ENCODE peak calls at places on chromosomes 1 and 21, in five cellular contexts. T, Y, R, A and C are unnamed samples.

GRCh38 chr1:92965003-92965402 is 3.7 kb upstream of the DIPK1A start:
- DNase-seq in T (no peak), Y (no peak), A (no peak), R (no peak), C (no peak)

GRCh38 chr1:170285027-170285426 is 139.3 kb downstream of the NTMT2 start:
- DNase-seq in Y (no peak), T (no peak), R (no peak), A (no peak), C (no peak)

GRCh38 chr1:224668991-224669390 is 52.9 kb downstream of the CNIH3 start:
- DNase-seq in Y (no peak), T (no peak), R (no peak), A (peak), C (no peak)

GRCh38 chr1:236159704-236160539 is 17.6 kb downstream of the GPR137B start:
- DNase-seq in Y (no peak), T (no peak), A (no peak), R (no peak), C (no peak)

GRCh38 chr1:219323426-219323825 is 149.7 kb downstream of the LYPLAL1 start:
- DNase-seq in R (no peak), A (peak), Y (no peak), T (no peak), C (no peak)

GRCh38 chr1:177794316-177794991 is 175.4 kb downstream of the SEC16B start:
- DNase-seq in R (peak), T (no peak), Y (no peak), A (no peak), C (no peak)

GRCh38 chr1:27233677-27234053 is 767 bp upstream of the WDTC1 start:
- DNase-seq in A (no peak), T (no peak), Y (no peak), R (no peak), C (no peak)

GRCh38 chr1:199084293-199084692 is 445.5 kb downstream of the PTPRC start:
- DNase-seq in Y (no peak), R (no peak), A (peak), T (no peak), C (peak)

GRCh38 chr1:165426745-165427144 is 18.2 kb downstream of the RXRG start:
- DNase-seq in A (no peak), R (no peak), T (no peak), Y (no peak), C (no peak)

GRCh38 chr1:116794804-116795481 is 40.7 kb downstream of the CD2 start:
- DNase-seq in T (no peak), Y (no peak), A (no peak), R (no peak), C (no peak)

GRCh38 chr1:6082430-6082971 is 36.8 kb downstream of the KCNAB2 start:
- DNase-seq in T (no peak), Y (peak), A (peak), R (no peak), C (no peak)

GRCh38 chr1:6081901-6082300 is 36.2 kb downstream of the KCNAB2 start:
- DNase-seq in A (no peak), T (no peak), R (no peak), Y (no peak), C (no peak)

GRCh38 chr1:6077919-6078318 is 32.2 kb downstream of the KCNAB2 start:
- DNase-seq in R (no peak), A (no peak), T (no peak), Y (no peak), C (no peak)

GRCh38 chr1:6083385-6083784 is 37.7 kb downstream of the KCNAB2 start:
- DNase-seq in R (no peak), Y (no peak), A (no peak), T (no peak), C (no peak)

GRCh38 chr1:6080469-6080868 is 34.8 kb downstream of the KCNAB2 start:
- DNase-seq in A (no peak), T (no peak), Y (no peak), R (no peak), C (no peak)
- TF ChIP-seq CTCF in A (peak), T (peak), Y (no peak), R (peak), C (peak)

DNA sequence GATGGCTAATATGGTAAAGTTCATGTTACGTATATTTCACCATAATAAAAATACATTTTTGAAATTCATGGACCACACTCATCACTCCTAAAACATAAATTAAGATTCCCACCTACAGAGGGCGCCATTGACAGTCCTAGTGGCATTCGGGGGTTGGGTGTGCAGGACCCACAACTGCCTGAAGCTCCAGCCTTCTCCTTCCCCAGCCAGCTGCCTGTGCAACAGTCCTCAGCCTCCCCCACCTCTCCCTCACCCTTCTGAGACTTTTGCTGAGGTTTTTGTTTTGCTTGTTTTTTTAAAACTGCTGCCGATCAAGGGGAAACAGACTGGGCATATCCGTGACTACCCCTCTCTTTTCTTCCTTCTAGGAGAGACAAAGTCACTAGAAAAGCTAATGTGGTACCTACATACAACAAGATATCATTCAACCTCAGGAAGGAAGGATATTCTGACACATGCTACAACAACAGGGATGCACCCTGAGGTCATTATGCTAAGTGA is 9.3 kb upstream of the EVA1C start:
- DNase-seq in R (no peak), A (peak), Y (peak), T (no peak), C (no peak)
- TF ChIP-seq CTCF in R (peak), A (peak), Y (peak), T (peak), C (peak)

GRCh38 chr21:17560377-17560776 is 47.5 kb downstream of the CXADR start:
- DNase-seq in A (no peak), Y (no peak), T (no peak), R (no peak), C (no peak)
- TF ChIP-seq CTCF in A (no peak), Y (no peak), T (no peak), R (no peak), C (no peak)

GRCh38 chr21:45981641-45982255 is at the start of gene COL6A1:
- DNase-seq in A (peak), Y (peak), R (no peak), T (peak), C (peak)
- TF ChIP-seq CTCF in A (no peak), Y (no peak), R (no peak), T (no peak), C (no peak)

GRCh38 chr1:25238046-25238445 is 5.7 kb upstream of the SYF2 start:
- DNase-seq in Y (no peak), A (no peak), R (no peak), T (no peak), C (no peak)

GRCh38 chr1:25232027-25232865 is at the start of gene SYF2:
- DNase-seq in A (peak), R (peak), T (peak), Y (peak), C (peak)

DNA sequence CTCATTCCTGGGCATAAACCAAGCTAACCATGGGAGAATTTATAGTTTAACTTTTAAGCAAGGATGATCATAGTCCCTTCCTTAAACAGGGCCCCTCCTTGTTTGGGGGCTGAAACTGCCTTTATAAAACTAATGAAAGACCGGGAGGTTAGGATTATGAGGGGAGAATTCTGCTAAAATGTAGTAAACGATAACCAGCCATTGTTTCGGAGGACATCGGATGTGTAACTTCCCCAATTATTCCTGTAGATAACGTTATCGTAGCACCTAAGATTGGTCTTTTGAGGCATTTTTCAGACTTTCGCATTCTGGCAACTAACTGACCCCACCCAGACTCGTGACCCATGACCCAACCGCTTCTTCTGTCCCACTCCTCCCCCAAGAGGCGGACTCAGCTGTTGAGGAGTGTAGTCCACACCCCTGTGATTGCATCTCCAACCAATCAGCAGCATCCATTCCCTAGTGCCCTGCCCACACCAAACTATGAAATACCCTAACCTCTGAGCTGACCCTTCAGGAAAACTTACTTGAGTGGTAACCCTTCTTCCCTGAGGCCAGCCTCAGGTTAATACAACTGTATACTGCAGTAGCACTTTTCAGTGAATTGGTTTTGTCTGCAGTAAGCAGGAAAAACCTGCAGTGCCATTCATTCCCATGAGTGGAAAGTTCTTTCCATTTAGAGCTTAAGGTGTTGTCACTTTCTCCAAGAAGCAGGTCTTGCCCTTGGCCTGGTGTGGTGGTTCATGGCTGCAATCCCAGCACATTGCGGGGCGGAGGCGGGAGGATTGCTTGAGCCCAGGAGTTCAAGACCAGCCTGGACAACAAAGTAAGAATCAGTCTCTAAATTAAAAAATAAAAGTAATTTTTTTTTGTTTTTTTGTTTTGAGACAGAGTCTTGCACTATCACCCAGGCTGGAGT is 823 bp upstream of the SYF2 start:
- DNase-seq in A (peak), R (no peak), Y (peak), T (peak), C (no peak)
- TF ChIP-seq CTCF in A (no peak), R (no peak), Y (no peak), T (no peak), C (no peak)

GRCh38 chr1:38044224-38045215 is 2.1 kb downstream of the POU3F1 start:
- DNase-seq in Y (no peak), R (no peak), A (no peak), T (no peak), C (no peak)

GRCh38 chr1:38046333-38046883 is at the start of gene POU3F1:
- DNase-seq in T (no peak), A (no peak), Y (peak), R (no peak), C (no peak)

GRCh38 chr1:38047603-38048146 is 1.1 kb upstream of the POU3F1 start:
- DNase-seq in R (no peak), Y (no peak), T (no peak), A (peak), C (no peak)

GRCh38 chr1:38046884-38047602 is 450 bp upstream of the POU3F1 start:
- DNase-seq in R (no peak), A (peak), T (peak), Y (peak), C (peak)

DNA sequence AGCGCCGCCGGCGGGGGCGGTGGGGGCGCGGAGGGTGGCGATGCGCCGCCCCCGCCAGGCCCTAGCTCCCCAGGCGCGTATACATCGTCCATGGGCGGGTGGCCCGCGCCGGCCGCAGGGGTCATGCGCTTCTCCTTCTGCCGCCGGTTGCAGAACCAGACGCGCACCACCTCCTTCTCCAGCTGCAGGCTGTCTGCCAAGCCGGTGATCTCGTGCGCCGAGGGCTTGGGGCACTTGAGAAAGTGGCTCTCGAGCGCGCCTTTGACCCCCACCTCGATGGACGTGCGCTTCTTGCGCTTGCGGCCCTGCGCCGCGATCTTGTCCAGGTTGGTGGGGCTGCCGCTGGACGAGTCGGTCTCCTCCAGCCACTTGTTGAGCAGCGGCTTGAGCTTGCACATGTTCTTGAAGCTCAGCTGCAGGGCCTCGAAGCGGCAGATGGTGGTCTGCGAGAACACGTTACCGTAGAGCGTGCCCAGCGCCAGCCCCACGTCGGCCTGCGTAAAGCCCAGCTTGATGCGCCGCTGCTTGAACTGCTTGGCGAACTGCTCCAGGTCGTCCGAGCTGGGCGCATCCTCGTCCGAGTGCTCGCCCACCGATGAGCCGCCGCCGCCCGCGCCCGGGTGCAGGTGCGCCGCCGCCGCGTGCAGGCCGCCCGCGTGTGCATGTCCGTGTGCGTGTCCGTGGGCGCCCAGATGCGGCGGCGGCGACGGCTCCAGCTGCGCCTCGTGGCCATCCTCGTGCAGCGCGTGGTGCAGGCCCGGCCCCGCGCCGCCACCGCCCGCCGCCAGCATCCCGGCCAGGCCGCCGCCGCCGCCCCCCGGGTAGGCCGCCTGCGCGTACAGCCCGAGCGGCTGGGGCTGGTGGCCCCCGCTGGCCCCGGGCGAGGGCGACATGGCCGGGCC is 911 bp downstream of the POU3F1 start:
- DNase-seq in Y (peak), T (no peak), A (no peak), R (no peak), C (no peak)
- TF ChIP-seq CTCF in Y (no peak), T (no peak), A (no peak), R (no peak), C (no peak)

GRCh38 chr1:107460009-107460408 is 319.2 kb downstream of the NTNG1 start:
- DNase-seq in A (no peak), T (no peak), R (no peak), Y (no peak), C (no peak)

GRCh38 chr1:107467286-107467685 is 326.4 kb downstream of the NTNG1 start:
- DNase-seq in R (no peak), Y (no peak), T (no peak), A (no peak), C (no peak)

GRCh38 chr1:107459204-107459904 is 318.5 kb downstream of the NTNG1 start:
- DNase-seq in A (no peak), R (no peak), T (no peak), Y (no peak), C (no peak)

GRCh38 chr1:107467811-107468210 is 327.0 kb downstream of the NTNG1 start:
- DNase-seq in R (no peak), Y (no peak), A (no peak), T (no peak), C (no peak)

GRCh38 chr1:107464827-107465226 is 324.0 kb downstream of the NTNG1 start:
- DNase-seq in T (no peak), Y (no peak), A (no peak), R (peak), C (no peak)
- TF ChIP-seq CTCF in T (no peak), Y (no peak), A (no peak), R (peak), C (peak)

GRCh38 chr1:33141781-33142180 is 40.1 kb downstream of the TRIM62 start:
- DNase-seq in T (no peak), R (no peak), A (no peak), Y (no peak), C (no peak)
- TF ChIP-seq CTCF in T (no peak), R (no peak), A (no peak), Y (no peak), C (no peak)

GRCh38 chr1:3473381-3473844 is 18.9 kb downstream of the ARHGEF16 start:
- DNase-seq in Y (no peak), T (no peak), R (no peak), A (peak), C (no peak)
- TF ChIP-seq CTCF in Y (no peak), T (no peak), R (no peak), A (no peak), C (no peak)